ENCODE peak calls at places on chromosomes 1 and 21, in six cellular contexts. E, R, A, Z, X and D are unnamed samples.

GRCh38 chr21:18334066-18334465 is 69.5 kb downstream of the TMPRSS15 start:
- DNase-seq in E (no peak), R (no peak), A (no peak), Z (no peak), X (no peak), D (no peak)

GRCh38 chr1:51237714-51238403 is 1.8 kb downstream of the RNF11 start:
- DNase-seq in E (peak; percentile 68), R (no peak), A (no peak), Z (peak; percentile 61), X (no peak), D (no peak)

GRCh38 chr1:60560701-60561100 is 487.1 kb upstream of the C1orf87 start:
- DNase-seq in E (no peak), R (no peak), A (no peak), Z (peak; percentile 15), X (no peak), D (no peak)

GRCh38 chr1:199522936-199523335 is 504.6 kb upstream of the NR5A2 start:
- DNase-seq in E (no peak), R (no peak), A (no peak), Z (peak; percentile 34), X (no peak), D (peak; percentile 22)

GRCh38 chr1:164611754-164612642 is 53.0 kb downstream of the PBX1 start:
- DNase-seq in E (peak; percentile 94), R (no peak), A (no peak), Z (peak; percentile 95), X (no peak), D (peak; percentile 68)

GRCh38 chr1:202805886-202806511 is 2.2 kb downstream of the KDM5B start:
- DNase-seq in E (no peak), R (no peak), A (no peak), Z (peak; percentile 20), X (no peak), D (peak; percentile 41)

GRCh38 chr1:12001249-12001917 is 17.9 kb upstream of the MIIP start:
- DNase-seq in E (no peak), R (peak; percentile 5), A (no peak), Z (peak; percentile 37), X (no peak), D (peak; percentile 73)

GRCh38 chr1:160093624-160094290 is 4.7 kb downstream of the IGSF8 start:
- DNase-seq in E (no peak), R (no peak), A (no peak), Z (no peak), X (no peak), D (no peak)

GRCh38 chr1:30250338-30251022 is 472.9 kb downstream of the MATN1 start:
- DNase-seq in E (no peak), R (no peak), A (no peak), Z (no peak), X (no peak), D (no peak)

GRCh38 chr1:110671323-110671722 is 3.4 kb downstream of the KCNA3 start:
- DNase-seq in E (no peak), R (no peak), A (no peak), Z (no peak), X (no peak), D (no peak)

GRCh38 chr21:45971487-45972352 is 9.8 kb upstream of the COL6A1 start:
- DNase-seq in E (no peak), R (no peak), A (no peak), Z (peak; percentile 56), X (no peak), D (peak; percentile 90)

GRCh38 chr1:214558002-214558770 is 6.8 kb upstream of the PTPN14 start:
- DNase-seq in E (peak; percentile 96), R (no peak), A (no peak), Z (peak; percentile 97), X (no peak), D (peak; percentile 90)

GRCh38 chr1:175152006-175152652 is 40.4 kb downstream of the KIAA0040 start:
- DNase-seq in E (no peak), R (peak; percentile 47), A (peak; percentile 46), Z (peak; percentile 11), X (peak; percentile 45), D (peak; percentile 44)

GRCh38 chr21:43824883-43825609 is 35.7 kb downstream of the RRP1 start:
- DNase-seq in E (no peak), R (no peak), A (no peak), Z (no peak), X (no peak), D (no peak)

GRCh38 chr1:204103121-204103741 is 30.3 kb downstream of the SOX13 start:
- DNase-seq in E (no peak), R (no peak), A (no peak), Z (peak; percentile 26), X (no peak), D (peak; percentile 52)

GRCh38 chr21:41851090-41851790 is 27.9 kb downstream of the PRDM15 start:
- DNase-seq in E (no peak), R (no peak), A (no peak), Z (no peak), X (no peak), D (peak; percentile 19)

GRCh38 chr1:168488153-168488552 is 55.6 kb downstream of the XCL2 start:
- DNase-seq in E (no peak), R (no peak), A (no peak), Z (peak; percentile 76), X (no peak), D (peak; percentile 83)

GRCh38 chr21:14889080-14889805 is 175.6 kb downstream of the NRIP1 start:
- DNase-seq in E (no peak), R (no peak), A (no peak), Z (peak; percentile 80), X (no peak), D (peak; percentile 89)

GRCh38 chr1:100458925-100459814 is 78.8 kb upstream of the GPR88 start:
- DNase-seq in E (peak; percentile 85), R (peak; percentile 66), A (peak; percentile 37), Z (peak; percentile 72), X (peak; percentile 42), D (peak; percentile 90)

GRCh38 chr1:78834201-78834741 is 172.3 kb downstream of the ADGRL4 start:
- DNase-seq in E (no peak), R (no peak), A (no peak), Z (peak; percentile 26), X (no peak), D (no peak)

GRCh38 chr1:86551305-86551704 is 4.4 kb downstream of the CLCA4 start:
- DNase-seq in E (no peak), R (no peak), A (no peak), Z (no peak), X (no peak), D (no peak)

GRCh38 chr1:150072959-150073358 is 5.4 kb downstream of the VPS45 start:
- DNase-seq in E (peak; percentile 26), R (no peak), A (peak; percentile 8), Z (no peak), X (no peak), D (peak; percentile 49)

GRCh38 chr1:119449964-119450363 is 35.0 kb downstream of the HSD3B2 start:
- DNase-seq in E (no peak), R (no peak), A (no peak), Z (no peak), X (no peak), D (no peak)

GRCh38 chr1:200036616-200037270 is 9.2 kb downstream of the NR5A2 start:
- DNase-seq in E (no peak), R (no peak), A (no peak), Z (no peak), X (no peak), D (no peak)

GRCh38 chr1:27074175-27074780 is 61.6 kb upstream of the TENT5B start:
- DNase-seq in E (peak; percentile 16), R (no peak), A (no peak), Z (no peak), X (no peak), D (no peak)

GRCh38 chr1:31669786-31670582 is 25.3 kb upstream of the PEF1 start:
- DNase-seq in E (peak; percentile 62), R (peak; percentile 52), A (no peak), Z (peak; percentile 62), X (no peak), D (peak; percentile 63)

GRCh38 chr1:151135433-151136385 is 10.7 kb downstream of the SEMA6C start:
- DNase-seq in E (no peak), R (no peak), A (no peak), Z (no peak), X (no peak), D (no peak)

GRCh38 chr1:234214129-234214910 is 158.9 kb upstream of the COA6 start:
- DNase-seq in E (peak; percentile 41), R (peak; percentile 35), A (no peak), Z (peak; percentile 67), X (no peak), D (no peak)

GRCh38 chr1:91699339-91699970 is 186.5 kb downstream of the TGFBR3 start:
- DNase-seq in E (no peak), R (no peak), A (no peak), Z (peak; percentile 12), X (no peak), D (peak; percentile 89)

GRCh38 chr1:180994262-180994661 is 28.4 kb downstream of the STX6 start:
- DNase-seq in E (no peak), R (no peak), A (no peak), Z (no peak), X (no peak), D (peak; percentile 5)